ENCODE peak calls at places on chromosomes 3 and 15, in four cellular contexts. T, E, R and V are unnamed samples. For H3K4me1 and H3K36me3, the result is how much of the 10 kb centered on the place peaks cover.

GRCh38 chr15:71049706-71050422 is 65.4 kb upstream of the THSD4 start:
- DNase-seq in T (peak), R (no peak), E (no peak), V (no peak)

GRCh38 chr3:123449092-123449985 is 449 bp upstream of the ADCY5 start:
- DNase-seq in T (peak), E (no peak), R (peak), V (no peak)

GRCh38 chr3:115697263-115698053 is 74.1 kb downstream of the GAP43 start:
- DNase-seq in T (no peak), R (no peak), E (no peak), V (no peak)

GRCh38 chr3:42336103-42336502 is 70.1 kb upstream of the CCK start:
- DNase-seq in T (no peak), E (no peak), R (no peak), V (no peak)

GRCh38 chr15:42133356-42133755 is 23.1 kb downstream of the PLA2G4F start:
- DNase-seq in T (no peak), R (no peak), E (no peak), V (no peak)

GRCh38 chr3:156749244-156749643 is 74.9 kb downstream of the TIPARP start:
- DNase-seq in E (no peak), T (peak), R (no peak), V (no peak)

GRCh38 chr15:58070801-58071418 is 5.4 kb upstream of the ALDH1A2 start:
- DNase-seq in T (peak), E (peak), R (no peak), V (no peak)

GRCh38 chr3:15317164-15317477 is 15.3 kb downstream of the SH3BP5 start:
- DNase-seq in T (no peak), E (no peak), R (peak), V (no peak)

DNA sequence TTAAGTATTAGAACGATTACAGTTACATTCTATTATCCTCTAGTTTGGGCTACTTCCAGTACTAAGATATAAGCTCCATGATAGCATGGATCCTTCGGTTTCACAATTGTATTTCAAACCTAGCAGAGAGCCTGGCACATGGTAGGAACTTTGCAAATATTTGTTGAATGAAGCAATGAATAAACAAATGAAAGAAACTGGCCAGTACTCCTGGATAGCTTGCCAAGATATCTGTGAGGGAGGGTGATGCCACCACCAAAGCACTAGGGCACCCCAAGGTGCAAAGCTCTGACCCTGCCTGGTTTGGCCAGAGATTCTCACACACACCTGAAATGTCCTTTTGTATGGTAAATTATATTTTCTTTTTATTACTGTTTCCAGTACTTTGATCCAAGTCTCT is 44.3 kb upstream of the PLAAT1 start:
- DNase-seq in E (no peak), R (no peak), T (no peak), V (no peak)
- H3K4me1 ChIP-seq in E (under half), R (under half), T (under half), V (under half)

GRCh38 chr3:48648188-48648850 is 13.1 kb upstream of the SLC26A6 start:
- DNase-seq in R (no peak), E (no peak), T (no peak), V (no peak)
- H3K36me3 ChIP-seq in R (under half), E (under half), T (under half), V (under half)

GRCh38 chr3:58175429-58176184 is 35.2 kb downstream of the DNASE1L3 start:
- DNase-seq in R (no peak), T (no peak), E (peak), V (no peak)
- H3K27ac ChIP-seq in R (peak), T (no peak), E (peak), V (peak)

GRCh38 chr3:58034738-58035511 is 26.7 kb downstream of the FLNB start:
- DNase-seq in T (no peak), E (no peak), R (no peak), V (no peak)
- H3K4me1 ChIP-seq in T (under half), E (half or more), R (under half), V (half or more)

GRCh38 chr3:188091746-188092145 is 62.2 kb upstream of the LPP start:
- DNase-seq in R (no peak), E (no peak), T (no peak), V (no peak)
- H3K36me3 ChIP-seq in R (under half), E (under half), T (under half), V (under half)

GRCh38 chr3:29552036-29552435 is 271.2 kb downstream of the RBMS3 start:
- DNase-seq in E (no peak), T (no peak), R (no peak), V (no peak)
- H3K27ac ChIP-seq in E (no peak), T (no peak), R (peak), V (peak)